ENCODE peak calls at places on chromosomes 2 and 18, in six cellular contexts. A is HCT116, P is AG09319, I is lower leg skin, J is fibroblast of pulmonary artery, M is HFFc6. O is an unnamed sample.

GRCh38 chr2:54456526-54457325 is 599 bp downstream of the SPTBN1 start:
- DNase-seq in A (no peak), I (no peak), M (no peak), P (no peak), J (peak), O (peak)

GRCh38 chr2:25979006-25979405 is 3.3 kb downstream of the KIF3C start:
- DNase-seq in I (no peak), P (no peak), A (no peak), M (no peak), J (no peak), O (no peak)

GRCh38 chr2:111029135-111029927 is 91.4 kb upstream of the BCL2L11 start:
- DNase-seq in M (no peak), J (no peak), I (no peak), P (no peak), A (no peak), O (no peak)

GRCh38 chr18:36424741-36425142 is 127.2 kb downstream of the FHOD3 start:
- DNase-seq in A (peak), I (no peak), P (no peak), M (no peak), J (no peak), O (no peak)

GRCh38 chr18:73613706-73614340 is 533.8 kb downstream of the FBXO15 start:
- DNase-seq in I (no peak), J (peak), M (no peak), P (no peak), A (no peak), O (no peak)

GRCh38 chr2:161124186-161124585 is 36.0 kb upstream of the TANK start:
- DNase-seq in J (no peak), A (no peak), I (no peak), P (no peak), M (no peak), O (no peak)

GRCh38 chr2:145070703-145071102 is 550.8 kb upstream of the ZEB2 start:
- DNase-seq in P (no peak), I (no peak), M (no peak), J (no peak), A (no peak), O (no peak)

GRCh38 chr2:157246212-157247067 is 11.1 kb upstream of the GALNT5 start:
- DNase-seq in M (peak), I (no peak), J (peak), P (peak), A (peak), O (peak)

GRCh38 chr2:79437416-79438281 is 75.2 kb upstream of the CTNNA2 start:
- DNase-seq in A (no peak), I (no peak), P (no peak), M (no peak), J (no peak), O (peak)

GRCh38 chr2:131408176-131408575 is 44.2 kb upstream of the RAB6D start:
- DNase-seq in M (no peak), J (no peak), I (no peak), P (no peak), A (no peak), O (no peak)

GRCh38 chr18:22765889-22766288 is 167.2 kb upstream of the RBBP8 start:
- DNase-seq in A (no peak), I (no peak), J (no peak), P (no peak), M (no peak), O (peak)

GRCh38 chr2:3481736-3482362 is 37.5 kb downstream of the ADI1 start:
- DNase-seq in M (no peak), I (no peak), A (no peak), J (no peak), P (no peak), O (no peak)

GRCh38 chr2:101698419-101699190 is 1.1 kb downstream of the MAP4K4 start:
- DNase-seq in J (peak), P (no peak), A (peak), I (no peak), M (no peak), O (no peak)

GRCh38 chr2:235740821-235741220 is 247.0 kb downstream of the AGAP1 start:
- DNase-seq in J (no peak), P (no peak), A (no peak), I (no peak), M (no peak), O (no peak)

DNA sequence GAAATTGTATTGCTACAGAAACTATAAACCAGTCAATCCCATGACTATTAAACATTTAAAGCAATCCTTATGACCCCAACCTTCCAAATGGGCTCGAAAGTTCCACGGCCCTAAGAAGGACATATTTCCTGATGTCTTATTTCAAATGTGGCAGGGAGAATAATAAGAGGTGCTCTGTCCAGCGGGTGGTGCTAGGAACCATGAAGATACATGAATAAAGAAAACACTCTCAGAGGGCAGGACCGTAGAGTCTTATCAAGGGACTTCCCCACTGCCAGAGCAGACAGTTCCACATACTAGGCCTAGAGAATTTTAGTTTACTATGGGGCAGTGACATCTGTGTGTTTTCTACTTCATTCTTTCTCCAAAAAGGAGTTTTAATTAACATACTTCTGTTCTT is 187.1 kb upstream of the PIK3C3 start:
- DNase-seq in A (no peak), P (no peak), J (peak), M (peak), I (no peak), O (peak)
- TF ChIP-seq CTCF in A (no peak), P (no peak), J (peak), M (peak), I (no peak), O (peak)

GRCh38 chr18:51137051-51137729 is 60.3 kb downstream of the MEX3C start:
- DNase-seq in A (no peak), M (no peak), I (no peak), J (no peak), P (no peak), O (peak)

GRCh38 chr18:51137891-51138290 is 59.6 kb downstream of the MEX3C start:
- DNase-seq in A (no peak), I (no peak), J (no peak), P (no peak), M (no peak), O (no peak)

GRCh38 chr18:51134721-51135120 is 62.8 kb downstream of the MEX3C start:
- DNase-seq in I (no peak), J (no peak), M (no peak), P (no peak), A (no peak), O (no peak)

GRCh38 chr18:51135361-51135760 is 62.1 kb downstream of the MEX3C start:
- DNase-seq in J (peak), A (no peak), P (peak), M (peak), I (no peak), O (peak)

DNA sequence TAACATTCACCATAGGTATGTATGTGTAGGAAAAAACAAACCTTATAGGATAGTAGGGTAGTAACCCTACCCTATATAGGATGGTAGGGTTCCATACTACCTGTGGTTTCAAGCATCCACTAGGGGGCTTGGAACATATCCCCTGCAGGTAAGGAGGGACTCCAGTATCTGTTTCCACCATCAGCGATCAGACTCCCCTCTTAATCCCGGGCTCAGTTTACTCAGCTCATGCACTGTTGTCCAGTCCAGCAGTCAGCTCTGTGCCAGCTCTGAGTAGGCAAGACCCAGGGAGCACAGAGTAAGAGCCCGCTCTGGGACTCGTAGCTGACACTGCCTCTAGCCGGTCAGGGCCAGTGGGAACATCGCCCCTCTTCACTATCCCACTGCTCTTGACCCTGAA is 61.7 kb downstream of the MEX3C start:
- DNase-seq in P (no peak), I (no peak), M (no peak), J (no peak), A (peak), O (no peak)
- TF ChIP-seq CTCF in P (peak), I (no peak), M (peak), J (peak), A (no peak), O (peak)

GRCh38 chr18:43793910-43794309 is 516.6 kb upstream of the SYT4 start:
- DNase-seq in J (no peak), I (no peak), A (no peak), P (no peak), M (no peak), O (no peak)

GRCh38 chr18:43786893-43787292 is 509.6 kb upstream of the SYT4 start:
- DNase-seq in A (no peak), M (no peak), I (no peak), P (no peak), J (no peak), O (no peak)

GRCh38 chr18:43794363-43794762 is 517.1 kb upstream of the SYT4 start:
- DNase-seq in J (no peak), I (no peak), P (no peak), M (no peak), A (no peak), O (no peak)

GRCh38 chr18:43785145-43785544 is 507.9 kb upstream of the SYT4 start:
- DNase-seq in I (no peak), A (no peak), P (no peak), J (no peak), M (no peak), O (no peak)

GRCh38 chr18:43789234-43790000 is 512.1 kb upstream of the SYT4 start:
- DNase-seq in A (no peak), J (peak), I (no peak), P (peak), M (no peak), O (peak)
- TF ChIP-seq CTCF in A (no peak), J (peak), I (no peak), P (peak), M (no peak), O (peak)

GRCh38 chr2:28436525-28437051 is 43.9 kb downstream of the FOSL2 start:
- DNase-seq in I (peak), P (no peak), A (no peak), M (no peak), J (no peak), O (no peak)
- TF ChIP-seq CTCF in I (no peak), P (no peak), A (no peak), M (no peak), J (no peak), O (no peak)

DNA sequence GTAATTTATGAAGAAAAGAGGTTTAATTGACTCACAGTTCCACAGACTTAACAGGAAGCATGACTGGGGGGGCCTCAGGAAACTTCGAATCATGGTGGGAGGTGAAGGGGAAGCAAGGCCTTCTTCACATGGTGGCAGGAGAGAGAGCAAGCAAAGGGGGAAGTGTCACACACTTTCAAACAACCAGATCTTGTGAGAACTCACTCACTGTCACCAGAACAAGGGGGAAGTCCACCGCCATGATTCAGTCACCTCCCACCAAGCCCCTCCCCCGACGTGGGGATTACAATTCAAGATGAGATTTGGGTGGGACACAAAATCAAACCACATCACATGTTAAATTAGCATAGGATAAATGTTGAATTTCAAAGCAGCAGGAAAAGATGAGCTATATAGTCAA is 56.2 kb downstream of the STRADB start:
- DNase-seq in I (no peak), A (no peak), J (no peak), P (no peak), M (no peak), O (no peak)
- TF ChIP-seq CTCF in I (no peak), A (no peak), J (no peak), P (no peak), M (no peak), O (no peak)

DNA sequence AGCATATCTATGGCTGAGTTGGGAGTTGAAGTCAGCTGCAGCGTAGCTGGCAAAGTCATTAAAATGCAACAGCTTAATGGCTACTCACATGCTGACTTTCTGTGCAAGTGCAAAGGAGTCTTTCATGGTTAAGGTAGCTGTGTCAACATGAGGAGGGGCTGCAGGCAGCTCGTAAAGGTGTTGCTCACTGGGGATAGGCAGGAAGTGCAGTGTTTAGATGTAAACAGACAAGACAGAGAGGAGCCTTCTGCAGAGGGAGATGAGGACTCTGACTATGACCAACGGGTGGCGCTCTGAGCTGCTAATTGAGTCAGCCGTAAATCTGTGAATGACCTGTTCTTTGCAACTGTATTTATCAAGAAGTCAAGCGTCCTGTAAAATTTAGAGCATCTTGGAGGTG is 22.3 kb upstream of the CAVIN2 start:
- DNase-seq in P (no peak), A (peak), J (peak), M (peak), I (no peak), O (no peak)
- TF ChIP-seq CTCF in P (peak), A (peak), J (peak), M (peak), I (no peak), O (peak)

DNA sequence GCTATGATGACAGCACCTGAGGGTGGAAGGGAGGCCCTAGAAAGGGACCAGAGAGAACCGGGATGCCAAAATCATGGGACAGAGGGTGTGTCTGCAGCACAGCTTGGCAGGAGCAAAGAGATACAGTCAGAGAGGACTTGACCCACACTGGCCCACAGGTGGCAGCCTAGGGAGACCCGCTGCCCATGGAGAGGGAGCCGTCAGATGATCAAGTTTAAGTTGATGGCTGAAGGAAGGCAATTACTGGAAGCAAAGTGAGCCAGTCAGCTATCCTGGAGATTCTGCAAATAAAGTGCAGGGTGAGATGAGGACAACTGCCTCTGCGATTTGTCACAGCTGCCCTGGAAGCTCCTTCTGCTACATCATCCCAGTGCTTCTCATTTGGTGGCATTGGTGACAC is 74.0 kb downstream of the CMPK2 start:
- DNase-seq in A (no peak), J (no peak), M (no peak), I (no peak), P (no peak), O (no peak)
- TF ChIP-seq CTCF in A (no peak), J (no peak), M (no peak), I (no peak), P (no peak), O (no peak)

O was measured in astrocyte of the spinal cord.